ENCODE peak calls at places on chromosome 18, in eight cellular contexts. K is sigmoid colon, Q is mammary epithelial cell, W is cardiac muscle cell, F is upper lobe of right lung, C is K562, V is PC-9, A is left ventricle myocardium inferior. X is an unnamed sample.

GRCh38 chr18:68759308-68759707 is 38.6 kb upstream of the CCDC102B start:
- DNase-seq in K (no peak), Q (no peak), W (no peak), F (no peak), C (no peak), V (no peak), A (no peak), X (no peak)

GRCh38 chr18:27845897-27846296 is 331.0 kb downstream of the CDH2 start:
- DNase-seq in K (no peak), Q (no peak), W (peak; percentile 11), F (no peak), C (no peak), V (no peak), A (no peak), X (no peak)

GRCh38 chr18:56377161-56377560 is 261.2 kb downstream of the TXNL1 start:
- DNase-seq in K (no peak), Q (no peak), W (no peak), F (no peak), C (no peak), V (no peak), A (no peak), X (no peak)

GRCh38 chr18:63897072-63897471 is 9.6 kb downstream of the SERPINB2 start:
- DNase-seq in K (no peak), Q (no peak), W (peak; percentile 73), F (no peak), C (no peak), V (no peak), A (no peak), X (no peak)

GRCh38 chr18:49161627-49162026 is 210.9 kb upstream of the SMAD7 start:
- DNase-seq in K (no peak), Q (peak; percentile 23), W (peak; percentile 62), F (no peak), C (no peak), V (no peak), A (no peak), X (no peak)

GRCh38 chr18:49563701-49564100 is 1.8 kb downstream of the LIPG start:
- DNase-seq in K (no peak), Q (peak; percentile 26), W (no peak), F (no peak), C (no peak), V (no peak), A (no peak), X (no peak)

GRCh38 chr18:79624356-79624961 is 55.1 kb upstream of the CTDP1 start:
- DNase-seq in K (peak; percentile 52), Q (no peak), W (no peak), F (peak; percentile 43), C (no peak), V (no peak), A (no peak), X (no peak)

GRCh38 chr18:49744395-49744987 is 68.8 kb downstream of the ACAA2 start:
- DNase-seq in K (no peak), Q (no peak), W (no peak), F (no peak), C (no peak), V (no peak), A (no peak), X (no peak)

GRCh38 chr18:48219429-48220145 is 189.6 kb downstream of the ZBTB7C start:
- DNase-seq in K (no peak), Q (no peak), W (no peak), F (no peak), C (no peak), V (no peak), A (no peak), X (no peak)

GRCh38 chr18:63316612-63317555 is 2.7 kb downstream of the BCL2 start:
- DNase-seq in K (no peak), Q (no peak), W (no peak), F (no peak), C (no peak), V (no peak), A (no peak), X (no peak)

GRCh38 chr18:13247506-13247905 is 28.9 kb downstream of the LDLRAD4 start:
- DNase-seq in K (peak; percentile 39), Q (no peak), W (no peak), F (peak; percentile 11), C (no peak), V (no peak), A (no peak), X (no peak)

GRCh38 chr18:13216092-13216582 is 2.4 kb upstream of the LDLRAD4 start:
- DNase-seq in K (peak; percentile 90), Q (peak; percentile 42), W (peak; percentile 62), F (peak; percentile 75), C (peak; percentile 13), V (no peak), A (peak; percentile 72), X (peak; percentile 46)

GRCh38 chr18:57789105-57789504 is 14.0 kb downstream of the ATP8B1 start:
- DNase-seq in K (no peak), Q (peak; percentile 37), W (peak; percentile 41), F (no peak), C (no peak), V (peak; percentile 91), A (no peak), X (no peak)

GRCh38 chr18:23793985-23794867 is 105.0 kb downstream of the LAMA3 start:
- DNase-seq in K (no peak), Q (no peak), W (no peak), F (no peak), C (no peak), V (no peak), A (no peak), X (no peak)

GRCh38 chr18:67600781-67601180 is 84.3 kb upstream of the DSEL start:
- DNase-seq in K (no peak), Q (no peak), W (peak; percentile 21), F (no peak), C (no peak), V (no peak), A (no peak), X (no peak)

GRCh38 chr18:57780318-57781127 is 22.6 kb downstream of the ATP8B1 start:
- DNase-seq in K (no peak), Q (peak; percentile 76), W (peak; percentile 88), F (no peak), C (peak; percentile 50), V (peak; percentile 86), A (no peak), X (peak; percentile 47)

GRCh38 chr18:67433971-67434370 is 82.5 kb downstream of the DSEL start:
- DNase-seq in K (no peak), Q (no peak), W (no peak), F (no peak), C (no peak), V (no peak), A (no peak), X (no peak)

GRCh38 chr18:49663755-49664085 is 101.9 kb downstream of the LIPG start:
- DNase-seq in K (no peak), Q (no peak), W (no peak), F (no peak), C (no peak), V (no peak), A (no peak), X (no peak)

DNA sequence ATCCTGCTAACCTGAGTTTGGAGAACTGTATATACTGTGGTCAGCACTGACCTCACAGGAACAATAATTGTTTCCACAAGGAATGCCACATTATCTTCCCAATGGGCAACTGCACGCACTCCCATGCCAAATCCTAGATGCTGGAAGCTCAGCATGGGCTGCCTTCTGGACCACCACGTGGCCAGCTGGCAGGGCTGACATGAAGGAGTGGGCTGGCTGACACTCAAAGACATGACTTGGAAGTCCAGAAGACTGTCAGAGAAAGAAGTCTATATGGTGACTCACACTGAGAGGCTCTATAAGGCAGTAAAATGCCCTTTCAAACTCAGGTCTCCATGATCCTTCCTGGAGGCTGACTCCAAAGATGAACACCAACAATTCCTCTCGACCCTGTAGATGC is 98.4 kb upstream of the RNF152 start:
- DNase-seq in K (no peak), Q (peak; percentile 24), W (peak; percentile 67), F (no peak), C (no peak), V (no peak), A (no peak), X (no peak)
- H3K27ac ChIP-seq in K (no peak overlapping the region), Q (no peak overlapping the region), W (no peak overlapping the region), F (no peak overlapping the region), C (no peak overlapping the region), V (no peak overlapping the region), A (no peak overlapping the region), X (no peak overlapping the region)

GRCh38 chr18:5388896-5389295 is 93.4 kb upstream of the ZBTB14 start:
- DNase-seq in K (no peak), Q (no peak), W (no peak), F (no peak), C (no peak), V (no peak), A (no peak), X (no peak)
- H3K4me1 ChIP-seq in K (no peaks in the 10 kb centered on the region), Q (no peaks in the 10 kb centered on the region), W (no peaks in the 10 kb centered on the region), F (no peaks in the 10 kb centered on the region), C (no peaks in the 10 kb centered on the region), V (no peaks in the 10 kb centered on the region), A (no peaks in the 10 kb centered on the region), X (no peaks in the 10 kb centered on the region)

DNA sequence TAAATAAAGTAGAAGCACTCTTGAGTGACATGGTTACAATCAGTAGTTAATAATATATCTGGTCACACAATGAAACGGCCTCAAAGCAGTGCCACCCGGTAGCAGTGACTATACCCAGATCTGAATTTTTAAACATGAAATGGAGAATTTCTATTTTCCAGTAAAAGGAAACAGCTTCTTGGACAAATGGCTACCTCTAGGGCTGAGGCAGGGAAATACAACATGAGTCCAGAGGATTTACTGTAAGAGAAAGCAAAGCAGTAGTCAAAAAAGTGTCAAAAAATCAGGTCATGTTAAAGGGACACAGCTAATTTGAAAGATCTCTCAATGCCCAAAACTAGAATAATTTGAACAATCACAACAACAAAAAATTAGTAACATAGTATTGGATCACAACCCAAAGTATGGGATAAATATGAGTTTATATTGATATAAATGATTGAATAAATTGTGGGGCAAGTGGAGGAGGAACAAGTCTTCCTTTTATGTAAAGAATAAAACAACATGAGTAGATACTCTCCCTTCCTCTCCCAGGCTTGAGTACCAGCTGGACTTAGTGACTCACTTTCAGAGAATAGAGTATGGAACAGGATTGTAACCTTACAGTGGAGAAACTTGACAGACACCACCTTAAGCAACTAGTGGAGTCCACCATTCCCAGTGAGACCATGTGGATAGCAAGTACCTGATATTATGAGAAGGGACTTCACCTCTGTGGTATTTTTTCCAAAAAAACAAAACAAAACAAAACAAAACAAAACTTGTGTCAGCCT is 180.8 kb downstream of the MBD2 start:
- DNase-seq in K (no peak), Q (peak; percentile 67), W (peak; percentile 30), F (no peak), C (no peak), V (no peak), A (no peak), X (peak; percentile 59)
- TF ChIP-seq CTCF in K (no peak), Q (peak; percentile 39), W (peak; percentile 40), F (no peak), C (no peak), V (no peak), A (peak; percentile 37), X (peak; percentile 51)

DNA sequence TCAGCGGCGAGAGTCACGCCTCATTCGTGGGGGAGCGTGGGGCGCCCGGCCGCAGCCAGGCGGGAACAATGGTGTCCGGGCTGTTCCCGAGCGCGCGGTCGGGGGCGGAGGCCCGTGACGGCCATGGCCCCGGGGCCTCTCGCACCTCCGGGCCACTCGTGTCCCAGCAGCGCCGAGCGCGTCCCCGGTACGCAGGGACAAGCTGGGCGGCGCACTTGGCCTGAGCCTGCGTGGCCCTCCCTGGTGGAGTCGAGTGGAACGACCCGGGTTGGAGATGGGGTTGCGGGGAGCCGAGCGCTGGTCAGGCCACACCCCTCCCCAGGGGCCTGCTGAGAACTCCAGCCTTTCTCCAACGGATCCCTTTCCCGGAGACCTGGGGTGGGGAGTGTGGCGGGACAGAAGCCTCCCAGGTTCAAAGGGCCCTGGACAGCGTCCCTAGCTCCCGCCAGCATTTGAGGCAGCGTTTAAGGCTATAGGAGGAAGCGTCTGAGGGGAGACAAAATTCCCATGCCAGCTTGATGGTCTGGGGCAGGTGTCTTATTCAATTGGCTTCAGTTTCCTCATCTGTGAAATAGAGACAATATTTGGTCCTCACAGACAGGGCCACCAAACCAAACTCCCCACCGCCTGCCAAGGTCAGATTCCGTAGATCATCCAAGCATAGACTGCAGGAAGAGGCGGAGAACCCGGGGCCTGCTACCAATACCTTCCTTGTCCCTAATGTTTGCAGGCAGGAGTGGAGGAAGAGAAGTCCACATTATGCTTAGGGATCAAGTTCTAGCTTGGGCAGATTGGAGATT is 545 bp downstream of the CNDP2 start:
- DNase-seq in K (peak; percentile 85), Q (no peak), W (peak; percentile 65), F (peak; percentile 87), C (peak; percentile 71), V (peak; percentile 56), A (peak; percentile 68), X (peak; percentile 25)
- H3K27ac ChIP-seq in K (peak overlapping the region; percentile 92), Q (peak overlapping the region; percentile 82), W (peak overlapping the region; percentile 92), F (peak overlapping the region; percentile 98), C (peak overlapping the region; percentile 93), V (peak overlapping the region; percentile 58), A (peak overlapping the region; percentile 95), X (peak overlapping the region; percentile 82)

X was measured in foreskin keratinocyte.